ENCODE peak calls at places on chromosomes 1 and 21, in eight cellular contexts. One of them, this sample, is unnamed.

GRCh38 chr1:109787845-109788605 is 24.3 kb upstream of the EPS8L3 start:
- DNase-seq in heart left ventricle: no peak
- DNase-seq in right lobe of liver: peak; percentile 56
- DNase-seq in CD8-positive, alpha-beta memory T cell: no peak
- DNase-seq in AG09319: no peak
- DNase-seq in lung: no peak
- DNase-seq in NCI-H1092: no peak
- DNase-seq in effector memory CD4-positive, alpha-beta T cell: no peak
- DNase-seq in this sample: no peak

GRCh38 chr1:18931731-18932130 is 24.7 kb downstream of the IFFO2 start:
- DNase-seq in effector memory CD4-positive, alpha-beta T cell: no peak
- DNase-seq in heart left ventricle: no peak
- DNase-seq in NCI-H1092: no peak
- DNase-seq in lung: no peak
- DNase-seq in AG09319: no peak
- DNase-seq in CD8-positive, alpha-beta memory T cell: no peak
- DNase-seq in right lobe of liver: no peak
- DNase-seq in this sample: no peak

GRCh38 chr1:210726621-210727020 is 397.9 kb downstream of the HHAT start:
- DNase-seq in lung: no peak
- DNase-seq in heart left ventricle: no peak
- DNase-seq in effector memory CD4-positive, alpha-beta T cell: no peak
- DNase-seq in NCI-H1092: no peak
- DNase-seq in CD8-positive, alpha-beta memory T cell: no peak
- DNase-seq in right lobe of liver: no peak
- DNase-seq in AG09319: no peak
- DNase-seq in this sample: no peak

GRCh38 chr1:198880818-198881597 is 242.2 kb downstream of the PTPRC start:
- DNase-seq in effector memory CD4-positive, alpha-beta T cell: no peak
- DNase-seq in AG09319: peak; percentile 78
- DNase-seq in CD8-positive, alpha-beta memory T cell: no peak
- DNase-seq in heart left ventricle: no peak
- DNase-seq in NCI-H1092: no peak
- DNase-seq in right lobe of liver: no peak
- DNase-seq in lung: no peak
- DNase-seq in this sample: peak; percentile 67

GRCh38 chr1:13730751-13731482 is 30.9 kb downstream of the PRDM2 start:
- DNase-seq in effector memory CD4-positive, alpha-beta T cell: peak; percentile 73
- DNase-seq in NCI-H1092: no peak
- DNase-seq in lung: peak; percentile 36
- DNase-seq in AG09319: peak; percentile 23
- DNase-seq in heart left ventricle: no peak
- DNase-seq in right lobe of liver: peak; percentile 61
- DNase-seq in CD8-positive, alpha-beta memory T cell: peak; percentile 92
- DNase-seq in this sample: no peak

GRCh38 chr1:186212574-186213224 is 162.4 kb downstream of the TPR start:
- DNase-seq in CD8-positive, alpha-beta memory T cell: peak; percentile 24
- DNase-seq in lung: peak; percentile 58
- DNase-seq in heart left ventricle: no peak
- DNase-seq in AG09319: peak; percentile 79
- DNase-seq in right lobe of liver: no peak
- DNase-seq in NCI-H1092: peak; percentile 31
- DNase-seq in effector memory CD4-positive, alpha-beta T cell: no peak
- DNase-seq in this sample: peak; percentile 76

GRCh38 chr1:101259744-101260148 is 22.9 kb downstream of the S1PR1 start:
- DNase-seq in NCI-H1092: no peak
- DNase-seq in CD8-positive, alpha-beta memory T cell: no peak
- DNase-seq in AG09319: peak; percentile 39
- DNase-seq in heart left ventricle: no peak
- DNase-seq in right lobe of liver: no peak
- DNase-seq in effector memory CD4-positive, alpha-beta T cell: no peak
- DNase-seq in lung: no peak
- DNase-seq in this sample: peak; percentile 23

GRCh38 chr1:231800071-231800470 is 173.5 kb downstream of the DISC1 start:
- DNase-seq in heart left ventricle: no peak
- DNase-seq in effector memory CD4-positive, alpha-beta T cell: no peak
- DNase-seq in AG09319: no peak
- DNase-seq in CD8-positive, alpha-beta memory T cell: no peak
- DNase-seq in NCI-H1092: no peak
- DNase-seq in right lobe of liver: no peak
- DNase-seq in lung: no peak
- DNase-seq in this sample: no peak

GRCh38 chr1:33163621-33164071 is 18.2 kb downstream of the TRIM62 start:
- DNase-seq in NCI-H1092: no peak
- DNase-seq in effector memory CD4-positive, alpha-beta T cell: no peak
- DNase-seq in heart left ventricle: peak; percentile 55
- DNase-seq in right lobe of liver: no peak
- DNase-seq in lung: no peak
- DNase-seq in AG09319: no peak
- DNase-seq in CD8-positive, alpha-beta memory T cell: no peak
- DNase-seq in this sample: no peak

GRCh38 chr1:215082532-215083407 is at the start of gene KCNK2:
- DNase-seq in lung: no peak
- DNase-seq in heart left ventricle: no peak
- DNase-seq in NCI-H1092: peak; percentile 14
- DNase-seq in AG09319: no peak
- DNase-seq in effector memory CD4-positive, alpha-beta T cell: no peak
- DNase-seq in right lobe of liver: no peak
- DNase-seq in CD8-positive, alpha-beta memory T cell: no peak
- DNase-seq in this sample: no peak

GRCh38 chr1:67791686-67792475 is 41.4 kb downstream of the GNG12 start:
- DNase-seq in AG09319: peak; percentile 78
- DNase-seq in CD8-positive, alpha-beta memory T cell: no peak
- DNase-seq in heart left ventricle: no peak
- DNase-seq in effector memory CD4-positive, alpha-beta T cell: no peak
- DNase-seq in NCI-H1092: no peak
- DNase-seq in right lobe of liver: no peak
- DNase-seq in lung: no peak
- DNase-seq in this sample: peak; percentile 80

GRCh38 chr1:222896630-222897526 is 82.0 kb downstream of the DISP1 start:
- DNase-seq in AG09319: no peak
- DNase-seq in effector memory CD4-positive, alpha-beta T cell: no peak
- DNase-seq in NCI-H1092: no peak
- DNase-seq in heart left ventricle: no peak
- DNase-seq in right lobe of liver: no peak
- DNase-seq in lung: no peak
- DNase-seq in CD8-positive, alpha-beta memory T cell: no peak
- DNase-seq in this sample: no peak

GRCh38 chr1:55816456-55816794 is 601.3 kb upstream of the USP24 start:
- DNase-seq in heart left ventricle: no peak
- DNase-seq in right lobe of liver: no peak
- DNase-seq in NCI-H1092: no peak
- DNase-seq in effector memory CD4-positive, alpha-beta T cell: no peak
- DNase-seq in lung: no peak
- DNase-seq in CD8-positive, alpha-beta memory T cell: no peak
- DNase-seq in AG09319: no peak
- DNase-seq in this sample: no peak

GRCh38 chr1:46289976-46290375 is 13.4 kb downstream of the LRRC41 start:
- DNase-seq in right lobe of liver: no peak
- DNase-seq in CD8-positive, alpha-beta memory T cell: no peak
- DNase-seq in lung: no peak
- DNase-seq in heart left ventricle: no peak
- DNase-seq in NCI-H1092: no peak
- DNase-seq in AG09319: no peak
- DNase-seq in effector memory CD4-positive, alpha-beta T cell: no peak
- DNase-seq in this sample: no peak

GRCh38 chr1:10916991-10917390 is 95.5 kb upstream of the TARDBP start:
- DNase-seq in NCI-H1092: no peak
- DNase-seq in AG09319: no peak
- DNase-seq in right lobe of liver: peak; percentile 14
- DNase-seq in heart left ventricle: peak; percentile 20
- DNase-seq in CD8-positive, alpha-beta memory T cell: no peak
- DNase-seq in effector memory CD4-positive, alpha-beta T cell: no peak
- DNase-seq in lung: no peak
- DNase-seq in this sample: no peak

GRCh38 chr1:31227891-31228290 is 11.8 kb downstream of the NKAIN1 start:
- DNase-seq in AG09319: no peak
- DNase-seq in effector memory CD4-positive, alpha-beta T cell: no peak
- DNase-seq in lung: no peak
- DNase-seq in right lobe of liver: no peak
- DNase-seq in NCI-H1092: no peak
- DNase-seq in CD8-positive, alpha-beta memory T cell: no peak
- DNase-seq in heart left ventricle: no peak
- DNase-seq in this sample: no peak

GRCh38 chr21:33384851-33385331 is 18.3 kb upstream of the IFNGR2 start:
- DNase-seq in lung: no peak
- DNase-seq in right lobe of liver: no peak
- DNase-seq in heart left ventricle: no peak
- DNase-seq in effector memory CD4-positive, alpha-beta T cell: peak; percentile 10
- DNase-seq in NCI-H1092: no peak
- DNase-seq in AG09319: no peak
- DNase-seq in CD8-positive, alpha-beta memory T cell: peak; percentile 78
- DNase-seq in this sample: no peak

GRCh38 chr21:32329776-32330175 is 31.1 kb downstream of the MRAP start:
- DNase-seq in heart left ventricle: no peak
- DNase-seq in effector memory CD4-positive, alpha-beta T cell: no peak
- DNase-seq in lung: no peak
- DNase-seq in CD8-positive, alpha-beta memory T cell: no peak
- DNase-seq in right lobe of liver: no peak
- DNase-seq in NCI-H1092: no peak
- DNase-seq in AG09319: no peak
- DNase-seq in this sample: no peak

GRCh38 chr1:226293553-226293920 is 15.4 kb downstream of the LIN9 start:
- DNase-seq in effector memory CD4-positive, alpha-beta T cell: no peak
- DNase-seq in lung: no peak
- DNase-seq in NCI-H1092: no peak
- DNase-seq in AG09319: no peak
- DNase-seq in heart left ventricle: no peak
- DNase-seq in CD8-positive, alpha-beta memory T cell: no peak
- DNase-seq in right lobe of liver: no peak
- DNase-seq in this sample: no peak

GRCh38 chr1:78561856-78562255 is 58.4 kb upstream of the IFI44L start:
- DNase-seq in CD8-positive, alpha-beta memory T cell: no peak
- DNase-seq in effector memory CD4-positive, alpha-beta T cell: no peak
- DNase-seq in NCI-H1092: no peak
- DNase-seq in AG09319: no peak
- DNase-seq in right lobe of liver: no peak
- DNase-seq in heart left ventricle: no peak
- DNase-seq in lung: no peak
- DNase-seq in this sample: no peak

GRCh38 chr1:33455537-33456301 is 16.7 kb upstream of the ZSCAN20 start:
- DNase-seq in right lobe of liver: no peak
- DNase-seq in NCI-H1092: peak; percentile 17
- DNase-seq in heart left ventricle: no peak
- DNase-seq in AG09319: peak; percentile 78
- DNase-seq in CD8-positive, alpha-beta memory T cell: peak; percentile 28
- DNase-seq in lung: no peak
- DNase-seq in effector memory CD4-positive, alpha-beta T cell: no peak
- DNase-seq in this sample: peak; percentile 60

GRCh38 chr1:113904292-113904673 is 316 bp downstream of the AP4B1 start:
- DNase-seq in heart left ventricle: no peak
- DNase-seq in CD8-positive, alpha-beta memory T cell: no peak
- DNase-seq in NCI-H1092: no peak
- DNase-seq in right lobe of liver: no peak
- DNase-seq in AG09319: no peak
- DNase-seq in lung: no peak
- DNase-seq in effector memory CD4-positive, alpha-beta T cell: no peak
- DNase-seq in this sample: no peak

GRCh38 chr1:218558411-218558810 is 213.3 kb downstream of the TGFB2 start:
- DNase-seq in effector memory CD4-positive, alpha-beta T cell: no peak
- DNase-seq in AG09319: no peak
- DNase-seq in heart left ventricle: no peak
- DNase-seq in CD8-positive, alpha-beta memory T cell: no peak
- DNase-seq in NCI-H1092: no peak
- DNase-seq in lung: no peak
- DNase-seq in right lobe of liver: no peak
- DNase-seq in this sample: no peak

GRCh38 chr1:2132222-2133038 is 62.1 kb downstream of the FAAP20 start:
- DNase-seq in lung: no peak
- DNase-seq in CD8-positive, alpha-beta memory T cell: peak; percentile 54
- DNase-seq in NCI-H1092: no peak
- DNase-seq in effector memory CD4-positive, alpha-beta T cell: no peak
- DNase-seq in AG09319: no peak
- DNase-seq in heart left ventricle: peak; percentile 65
- DNase-seq in right lobe of liver: peak; percentile 59
- DNase-seq in this sample: peak; percentile 69

GRCh38 chr1:46223472-46223943 is 20.4 kb downstream of the LURAP1 start:
- DNase-seq in right lobe of liver: peak; percentile 67
- DNase-seq in effector memory CD4-positive, alpha-beta T cell: no peak
- DNase-seq in NCI-H1092: peak; percentile 40
- DNase-seq in lung: peak; percentile 64
- DNase-seq in AG09319: peak; percentile 70
- DNase-seq in heart left ventricle: peak; percentile 63
- DNase-seq in CD8-positive, alpha-beta memory T cell: peak; percentile 46
- DNase-seq in this sample: peak; percentile 89

GRCh38 chr1:68093737-68094136 is 43.3 kb upstream of the DIRAS3 start:
- DNase-seq in right lobe of liver: no peak
- DNase-seq in heart left ventricle: no peak
- DNase-seq in NCI-H1092: no peak
- DNase-seq in effector memory CD4-positive, alpha-beta T cell: no peak
- DNase-seq in lung: no peak
- DNase-seq in AG09319: no peak
- DNase-seq in CD8-positive, alpha-beta memory T cell: no peak
- DNase-seq in this sample: no peak

GRCh38 chr1:68116643-68117235 is 66.3 kb upstream of the DIRAS3 start:
- DNase-seq in NCI-H1092: peak; percentile 35
- DNase-seq in right lobe of liver: no peak
- DNase-seq in lung: peak; percentile 45
- DNase-seq in heart left ventricle: no peak
- DNase-seq in CD8-positive, alpha-beta memory T cell: no peak
- DNase-seq in AG09319: no peak
- DNase-seq in effector memory CD4-positive, alpha-beta T cell: no peak
- DNase-seq in this sample: no peak

GRCh38 chr1:24683713-24684162 is 40.6 kb downstream of the SRRM1 start:
- DNase-seq in lung: no peak
- DNase-seq in effector memory CD4-positive, alpha-beta T cell: no peak
- DNase-seq in right lobe of liver: no peak
- DNase-seq in AG09319: peak; percentile 60
- DNase-seq in heart left ventricle: no peak
- DNase-seq in CD8-positive, alpha-beta memory T cell: no peak
- DNase-seq in NCI-H1092: no peak
- DNase-seq in this sample: peak; percentile 94

GRCh38 chr1:20401405-20402010 is 84.5 kb downstream of the CAMK2N1 start:
- DNase-seq in AG09319: no peak
- DNase-seq in effector memory CD4-positive, alpha-beta T cell: no peak
- DNase-seq in NCI-H1092: no peak
- DNase-seq in heart left ventricle: no peak
- DNase-seq in CD8-positive, alpha-beta memory T cell: no peak
- DNase-seq in right lobe of liver: no peak
- DNase-seq in lung: no peak
- DNase-seq in this sample: no peak

GRCh38 chr1:208988811-208989222 is 594.7 kb upstream of the CAMK1G start:
- DNase-seq in CD8-positive, alpha-beta memory T cell: peak; percentile 8
- DNase-seq in effector memory CD4-positive, alpha-beta T cell: no peak
- DNase-seq in lung: no peak
- DNase-seq in right lobe of liver: no peak
- DNase-seq in heart left ventricle: no peak
- DNase-seq in AG09319: no peak
- DNase-seq in NCI-H1092: peak; percentile 10
- DNase-seq in this sample: peak; percentile 13

GRCh38 chr1:78856096-78856495 is 150.4 kb downstream of the ADGRL4 start:
- DNase-seq in AG09319: no peak
- DNase-seq in NCI-H1092: no peak
- DNase-seq in lung: no peak
- DNase-seq in heart left ventricle: no peak
- DNase-seq in CD8-positive, alpha-beta memory T cell: no peak
- DNase-seq in right lobe of liver: no peak
- DNase-seq in effector memory CD4-positive, alpha-beta T cell: no peak
- DNase-seq in this sample: no peak

GRCh38 chr1:31120783-31121180 is 55.3 kb upstream of the PUM1 start:
- DNase-seq in right lobe of liver: no peak
- DNase-seq in effector memory CD4-positive, alpha-beta T cell: no peak
- DNase-seq in AG09319: no peak
- DNase-seq in lung: no peak
- DNase-seq in CD8-positive, alpha-beta memory T cell: no peak
- DNase-seq in NCI-H1092: no peak
- DNase-seq in heart left ventricle: no peak
- DNase-seq in this sample: no peak

GRCh38 chr1:3003039-3003940 is 18.0 kb upstream of the ACTRT2 start:
- DNase-seq in heart left ventricle: no peak
- DNase-seq in NCI-H1092: no peak
- DNase-seq in CD8-positive, alpha-beta memory T cell: no peak
- DNase-seq in lung: no peak
- DNase-seq in AG09319: no peak
- DNase-seq in right lobe of liver: peak; percentile 48
- DNase-seq in effector memory CD4-positive, alpha-beta T cell: no peak
- DNase-seq in this sample: no peak

GRCh38 chr1:116110507-116111195 is 548 bp upstream of the MAB21L3 start:
- DNase-seq in NCI-H1092: no peak
- DNase-seq in heart left ventricle: no peak
- DNase-seq in CD8-positive, alpha-beta memory T cell: no peak
- DNase-seq in AG09319: no peak
- DNase-seq in lung: no peak
- DNase-seq in effector memory CD4-positive, alpha-beta T cell: no peak
- DNase-seq in right lobe of liver: no peak
- DNase-seq in this sample: no peak